ENCODE peak calls at places on chromosomes 4 and X, in five cellular contexts. K is H9; F is brain microvascular endothelial cell; D is tibial artery; X is CD8-positive, alpha-beta memory T cell. Q is an unnamed sample.

GRCh38 chr4:143254479-143255216 is 69.9 kb downstream of the USP38 start:
- DNase-seq in K (peak; percentile 76), F (no peak), D (no peak), X (no peak), Q (no peak)

GRCh38 chrX:104922206-104922621 is 298.3 kb downstream of the TEX13A start:
- DNase-seq in K (peak; percentile 79), F (peak; percentile 66), D (peak; percentile 78), X (peak; percentile 51), Q (peak; percentile 5)

GRCh38 chr4:139958738-139959096 is 195.3 kb downstream of the MAML3 start:
- DNase-seq in K (no peak), F (no peak), D (no peak), X (no peak), Q (no peak)

GRCh38 chr4:41142356-41142755 is 72.0 kb downstream of the APBB2 start:
- DNase-seq in K (no peak), F (no peak), D (peak; percentile 76), X (no peak), Q (no peak)

GRCh38 chr4:5722328-5722727 is 11.3 kb downstream of the EVC start:
- DNase-seq in K (no peak), F (peak; percentile 22), D (no peak), X (no peak), Q (no peak)

GRCh38 chr4:182776376-182777058 is 140.7 kb downstream of the DCTD start:
- DNase-seq in K (no peak), F (no peak), D (no peak), X (no peak), Q (no peak)

GRCh38 chr4:89469930-89470375 is 162.4 kb upstream of the GPRIN3 start:
- DNase-seq in K (no peak), F (peak; percentile 89), D (no peak), X (peak; percentile 17), Q (peak; percentile 89)

GRCh38 chrX:1391370-1391706 is 575 bp downstream of the SLC25A6 start:
- DNase-seq in K (no peak), F (no peak), D (no peak), X (no peak), Q (no peak)

GRCh38 chr4:59655996-59656395 is 1544.1 kb upstream of the ADGRL3 start:
- DNase-seq in K (peak; percentile 29), F (no peak), D (no peak), X (no peak), Q (no peak)

GRCh38 chr4:95086532-95086931 is 328.8 kb downstream of the BMPR1B start:
- DNase-seq in K (no peak), F (no peak), D (no peak), X (no peak), Q (peak; percentile 61)

GRCh38 chr4:122584517-122584916 is 36.3 kb downstream of the IL21 start:
- DNase-seq in K (no peak), F (peak; percentile 71), D (no peak), X (no peak), Q (peak; percentile 34)

GRCh38 chr4:8840006-8840793 is 31.4 kb downstream of the HMX1 start:
- DNase-seq in K (peak; percentile 47), F (no peak), D (peak; percentile 54), X (no peak), Q (no peak)

GRCh38 chr4:38128478-38129451 is 168.6 kb downstream of the PTTG2 start:
- DNase-seq in K (peak; percentile 74), F (no peak), D (no peak), X (peak; percentile 74), Q (peak; percentile 97)

GRCh38 chr4:156593464-156593863 is 378.1 kb downstream of the PDGFC start:
- DNase-seq in K (no peak), F (no peak), D (no peak), X (no peak), Q (no peak)

GRCh38 chr4:40870076-40870624 is 120.4 kb downstream of the NSUN7 start:
- DNase-seq in K (no peak), F (no peak), D (no peak), X (no peak), Q (no peak)

GRCh38 chr4:74056858-74057562 is 18.5 kb upstream of the CXCL3 start:
- DNase-seq in K (no peak), F (peak; percentile 13), D (no peak), X (no peak), Q (no peak)

GRCh38 chrX:57905141-57905540 is 5.1 kb downstream of the ZXDA start:
- DNase-seq in K (no peak), F (no peak), D (no peak), X (no peak), Q (no peak)

GRCh38 chr4:152106113-152106763 is 345.4 kb upstream of the GATB start:
- DNase-seq in K (no peak), F (peak; percentile 91), D (peak; percentile 81), X (no peak), Q (peak; percentile 72)

GRCh38 chr4:173014113-173014558 is 154.5 kb upstream of the GALNT7 start:
- DNase-seq in K (peak; percentile 86), F (peak; percentile 85), D (no peak), X (no peak), Q (no peak)

GRCh38 chr4:94895081-94895480 is 137.3 kb downstream of the BMPR1B start:
- DNase-seq in K (no peak), F (no peak), D (no peak), X (no peak), Q (no peak)

GRCh38 chr4:79225360-79225759 is 100.5 kb downstream of the NAA11 start:
- DNase-seq in K (no peak), F (no peak), D (no peak), X (no peak), Q (no peak)

GRCh38 chr4:73051625-73052024 is 17.9 kb downstream of the COX18 start:
- DNase-seq in K (no peak), F (no peak), D (no peak), X (no peak), Q (no peak)

GRCh38 chr4:22129454-22130075 is 181.0 kb upstream of the KCNIP4 start:
- DNase-seq in K (peak; percentile 76), F (peak; percentile 37), D (no peak), X (no peak), Q (no peak)

GRCh38 chr4:16227462-16227868 is 1.2 kb upstream of the TAPT1 start:
- DNase-seq in K (no peak), F (peak; percentile 4), D (peak; percentile 79), X (peak; percentile 29), Q (no peak)

GRCh38 chr4:56129431-56129861 is 180.7 kb downstream of the CEP135 start:
- DNase-seq in K (peak; percentile 77), F (no peak), D (no peak), X (no peak), Q (no peak)

GRCh38 chr4:124478518-124478917 is 234.0 kb downstream of the ANKRD50 start:
- DNase-seq in K (no peak), F (no peak), D (no peak), X (no peak), Q (no peak)

GRCh38 chrX:124211312-124211942 is 121.0 kb upstream of the TEX13D start:
- DNase-seq in K (no peak), F (no peak), D (no peak), X (peak; percentile 41), Q (no peak)

GRCh38 chrX:154351183-154352011 is 23.0 kb downstream of the FLNA start:
- DNase-seq in K (no peak), F (no peak), D (peak; percentile 62), X (peak; percentile 81), Q (no peak)

GRCh38 chr4:152004801-152005200 is 244.0 kb upstream of the GATB start:
- DNase-seq in K (no peak), F (no peak), D (no peak), X (no peak), Q (no peak)

GRCh38 chr4:141142423-141142822 is 9.2 kb upstream of the RNF150 start:
- DNase-seq in K (no peak), F (no peak), D (no peak), X (no peak), Q (no peak)
- H3K27ac ChIP-seq in K (no peak overlapping the region), F (no peak overlapping the region), D (no peak overlapping the region), X (no peak overlapping the region), Q (no peak overlapping the region)

DNA sequence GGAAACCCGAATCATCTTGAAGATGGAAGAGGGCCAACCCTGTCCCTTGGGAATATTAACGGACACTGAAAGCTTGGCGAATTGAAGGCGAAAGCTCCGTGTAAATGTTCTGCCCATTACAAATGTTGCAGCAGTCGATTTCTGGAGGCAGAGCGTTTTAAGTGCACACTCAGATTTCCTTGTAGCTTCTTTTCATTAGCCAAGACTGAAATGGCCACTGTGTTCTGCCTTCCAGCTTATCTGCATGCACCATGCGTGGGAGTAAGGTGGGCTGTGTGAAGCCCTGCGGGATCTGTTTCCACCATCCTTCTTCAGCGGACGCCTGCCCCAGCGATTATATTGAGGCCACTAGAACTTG is 1.3 kb downstream of the SMIM20 start:
- DNase-seq in K (no peak), F (peak; percentile 18), D (no peak), X (no peak), Q (no peak)
- H3K27ac ChIP-seq in K (no peak overlapping the region), F (no peak overlapping the region), D (peak overlapping the region; percentile 90), X (peak overlapping the region; percentile 92), Q (no peak overlapping the region)

GRCh38 chrX:85243155-85243554 is 424 bp downstream of the SATL1 start:
- DNase-seq in K (no peak), F (no peak), D (no peak), X (no peak), Q (no peak)
- H3K27ac ChIP-seq in K (no peak overlapping the region), F (no peak overlapping the region), D (no peak overlapping the region), X (no peak overlapping the region), Q (no peak overlapping the region)

GRCh38 chr4:12118651-12119213 is 690.0 kb upstream of the HS3ST1 start:
- DNase-seq in K (no peak), F (no peak), D (no peak), X (no peak), Q (peak; percentile 64)

GRCh38 chr4:12124138-12124537 is 695.4 kb upstream of the HS3ST1 start:
- DNase-seq in K (no peak), F (no peak), D (no peak), X (no peak), Q (no peak)

GRCh38 chr4:12123709-12124108 is 695.0 kb upstream of the HS3ST1 start:
- DNase-seq in K (no peak), F (no peak), D (no peak), X (no peak), Q (no peak)

GRCh38 chr4:12120968-12121367 is 692.3 kb upstream of the HS3ST1 start:
- DNase-seq in K (no peak), F (no peak), D (no peak), X (no peak), Q (no peak)

GRCh38 chr4:12122316-12122715 is 693.6 kb upstream of the HS3ST1 start:
- DNase-seq in K (no peak), F (no peak), D (no peak), X (no peak), Q (no peak)
- H3K27ac ChIP-seq in K (no peak overlapping the region), F (no peak overlapping the region), D (no peak overlapping the region), X (no peak overlapping the region), Q (no peak overlapping the region)

Q was measured in epithelial cell of prostate.